ENCODE peak calls at places on chromosomes 1 and 21, in nine cellular contexts. C is activated CD8-positive, alpha-beta memory T cell treated with anti-CD3 and anti-CD28 coated beads for 24 hours; Y is foreskin fibroblast; J is heart left ventricle; T is heart right ventricle; R is GM13976; H is mesendoderm; W is AG08396; D is HT1080. F is an unnamed sample.

GRCh38 chr1:58290685-58291372 is 255.7 kb downstream of the OMA1 start:
- DNase-seq in C (no peak), D (peak; percentile 10), T (peak; percentile 32), J (no peak), Y (peak; percentile 19), H (peak; percentile 71), R (no peak), W (peak; percentile 14), F (peak; percentile 39)

GRCh38 chr21:26441081-26441610 is 131.9 kb downstream of the CYYR1 start:
- DNase-seq in T (no peak), J (no peak), C (no peak), R (no peak), H (no peak), D (no peak), Y (no peak), W (no peak), F (no peak)

GRCh38 chr1:53541761-53542550 is 82.8 kb downstream of the DMRTB1 start:
- DNase-seq in H (peak; percentile 38), Y (peak; percentile 95), J (peak; percentile 37), T (no peak), C (no peak), D (peak; percentile 77), R (no peak), W (peak; percentile 84), F (peak; percentile 95)

GRCh38 chr1:209879539-209879938 is 51.8 kb downstream of the UTP25 start:
- DNase-seq in T (no peak), C (no peak), J (no peak), W (no peak), D (peak; percentile 58), H (no peak), R (no peak), Y (peak; percentile 68), F (peak; percentile 74)

GRCh38 chr1:111453706-111454105 is 4.4 kb downstream of the ATP5PB start:
- DNase-seq in C (no peak), W (no peak), J (no peak), D (no peak), H (no peak), R (no peak), T (no peak), Y (no peak), F (no peak)

GRCh38 chr1:9844106-9844505 is 20.3 kb upstream of the CLSTN1 start:
- DNase-seq in W (peak; percentile 34), C (no peak), Y (no peak), R (no peak), T (no peak), J (no peak), H (no peak), D (no peak), F (no peak)

GRCh38 chr1:157841708-157842107 is at the start of gene CD5L:
- DNase-seq in W (no peak), J (no peak), R (no peak), H (no peak), Y (no peak), C (no peak), T (no peak), D (no peak), F (no peak)

GRCh38 chr1:103489881-103490280 is 35.6 kb upstream of the RNPC3 start:
- DNase-seq in Y (peak; percentile 68), C (no peak), R (no peak), J (no peak), H (peak; percentile 14), D (peak; percentile 3), W (no peak), T (no peak), F (peak; percentile 55)

GRCh38 chr1:112457241-112457640 is 51.5 kb upstream of the WNT2B start:
- DNase-seq in W (peak; percentile 24), R (no peak), H (no peak), C (no peak), D (no peak), Y (peak; percentile 83), T (no peak), J (no peak), F (no peak)

GRCh38 chr1:238701024-238701423 is 685.3 kb upstream of the CHRM3 start:
- DNase-seq in H (peak; percentile 2), C (no peak), W (no peak), J (no peak), Y (no peak), T (no peak), R (no peak), D (no peak), F (no peak)

GRCh38 chr1:64917328-64917861 is 49.0 kb downstream of the JAK1 start:
- DNase-seq in D (peak; percentile 97), T (peak; percentile 77), J (no peak), C (no peak), Y (peak; percentile 99), W (peak; percentile 85), R (no peak), H (peak; percentile 89), F (peak; percentile 97)

GRCh38 chr1:241485554-241485992 is 34.0 kb downstream of the FH start:
- DNase-seq in C (no peak), R (peak; percentile 32), D (peak; percentile 39), J (no peak), H (peak; percentile 57), Y (peak; percentile 49), T (no peak), W (no peak), F (peak; percentile 41)

GRCh38 chr1:185152187-185152767 is 4.5 kb downstream of the TRMT1L start:
- DNase-seq in Y (peak; percentile 64), W (no peak), T (no peak), R (no peak), H (no peak), J (no peak), D (no peak), C (no peak), F (no peak)

GRCh38 chr1:46526013-46526688 is 25.3 kb downstream of the KNCN start:
- DNase-seq in D (no peak), J (peak; percentile 40), Y (no peak), W (no peak), R (no peak), H (no peak), T (no peak), C (no peak), F (no peak)

GRCh38 chr1:28796321-28797213 is 15.4 kb upstream of the OPRD1 start:
- DNase-seq in T (peak; percentile 6), Y (no peak), C (no peak), H (no peak), W (no peak), J (peak; percentile 46), R (no peak), D (no peak), F (no peak)

GRCh38 chr1:1287288-1288110 is 7.3 kb downstream of the SCNN1D start:
- DNase-seq in W (no peak), T (no peak), C (no peak), Y (no peak), R (no peak), D (no peak), H (no peak), J (peak; percentile 55), F (no peak)

GRCh38 chr21:20443558-20444155 is 554.6 kb upstream of the NCAM2 start:
- DNase-seq in C (no peak), R (peak; percentile 9), J (no peak), T (no peak), W (no peak), D (no peak), H (peak; percentile 51), Y (no peak), F (peak; percentile 1)

GRCh38 chr1:3671371-3672180 is 19.3 kb downstream of the TP73 start:
- DNase-seq in H (no peak), Y (no peak), W (no peak), R (no peak), J (peak; percentile 54), D (no peak), T (no peak), C (no peak), F (no peak)

GRCh38 chr1:3649342-3650247 is at the start of gene WRAP73:
- DNase-seq in J (peak; percentile 94), Y (peak; percentile 97), T (peak; percentile 90), H (peak; percentile 96), R (peak; percentile 96), W (peak; percentile 98), C (peak; percentile 91), D (peak; percentile 89), F (peak; percentile 89)

GRCh38 chr1:11180342-11180744 is 8.8 kb upstream of the ANGPTL7 start:
- DNase-seq in T (no peak), W (peak; percentile 46), J (no peak), D (peak; percentile 65), R (no peak), H (no peak), Y (peak; percentile 84), C (no peak), F (peak; percentile 85)

GRCh38 chr21:38121888-38122705 is 134.7 kb upstream of the KCNJ15 start:
- DNase-seq in W (no peak), H (no peak), C (no peak), Y (no peak), J (no peak), R (no peak), D (no peak), T (no peak), F (no peak)

F was measured in ACHN.